ENCODE peak calls at places on chromosomes 1 and 21, in seven cellular contexts. U is T47D, A is HCT116, Q is HepG2, X is GM12878, I is H1, B is K562. L is an unnamed sample.

GRCh38 chr1:41617336-41617735 is 132.9 kb upstream of the EDN2 start:
- DNase-seq in U (no peak), A (no peak), Q (no peak), X (no peak), I (peak), B (no peak), L (no peak)

GRCh38 chr1:220878223-220879081 is 791 bp upstream of the HLX start:
- DNase-seq in U (no peak), A (no peak), Q (no peak), X (no peak), I (peak), B (no peak), L (no peak)

GRCh38 chr1:178607718-178608408 is 95.0 kb downstream of the TEX35 start:
- DNase-seq in U (no peak), A (no peak), Q (no peak), X (peak), I (no peak), B (no peak), L (no peak)

GRCh38 chr1:180927348-180927747 is 14.7 kb downstream of the KIAA1614 start:
- DNase-seq in U (no peak), A (no peak), Q (peak), X (no peak), I (no peak), B (no peak), L (no peak)

GRCh38 chr1:2415801-2416208 is 3.4 kb upstream of the PEX10 start:
- DNase-seq in U (no peak), A (no peak), Q (no peak), X (no peak), I (no peak), B (no peak), L (no peak)

GRCh38 chr1:97073936-97074335 is 352.4 kb downstream of the PTBP2 start:
- DNase-seq in U (no peak), A (no peak), Q (no peak), X (no peak), I (no peak), B (no peak), L (no peak)

GRCh38 chr1:20484526-20485462 is 1.2 kb downstream of the CAMK2N1 start:
- DNase-seq in U (peak), A (no peak), Q (no peak), X (no peak), I (peak), B (no peak), L (peak)

GRCh38 chr21:23534833-23535232 is 2072.4 kb downstream of the MRPL39 start:
- DNase-seq in U (no peak), A (no peak), Q (no peak), X (no peak), I (no peak), B (no peak), L (no peak)

GRCh38 chr21:45981154-45981606 is 390 bp upstream of the COL6A1 start:
- DNase-seq in U (peak), A (peak), Q (peak), X (no peak), I (peak), B (peak), L (peak)

DNA sequence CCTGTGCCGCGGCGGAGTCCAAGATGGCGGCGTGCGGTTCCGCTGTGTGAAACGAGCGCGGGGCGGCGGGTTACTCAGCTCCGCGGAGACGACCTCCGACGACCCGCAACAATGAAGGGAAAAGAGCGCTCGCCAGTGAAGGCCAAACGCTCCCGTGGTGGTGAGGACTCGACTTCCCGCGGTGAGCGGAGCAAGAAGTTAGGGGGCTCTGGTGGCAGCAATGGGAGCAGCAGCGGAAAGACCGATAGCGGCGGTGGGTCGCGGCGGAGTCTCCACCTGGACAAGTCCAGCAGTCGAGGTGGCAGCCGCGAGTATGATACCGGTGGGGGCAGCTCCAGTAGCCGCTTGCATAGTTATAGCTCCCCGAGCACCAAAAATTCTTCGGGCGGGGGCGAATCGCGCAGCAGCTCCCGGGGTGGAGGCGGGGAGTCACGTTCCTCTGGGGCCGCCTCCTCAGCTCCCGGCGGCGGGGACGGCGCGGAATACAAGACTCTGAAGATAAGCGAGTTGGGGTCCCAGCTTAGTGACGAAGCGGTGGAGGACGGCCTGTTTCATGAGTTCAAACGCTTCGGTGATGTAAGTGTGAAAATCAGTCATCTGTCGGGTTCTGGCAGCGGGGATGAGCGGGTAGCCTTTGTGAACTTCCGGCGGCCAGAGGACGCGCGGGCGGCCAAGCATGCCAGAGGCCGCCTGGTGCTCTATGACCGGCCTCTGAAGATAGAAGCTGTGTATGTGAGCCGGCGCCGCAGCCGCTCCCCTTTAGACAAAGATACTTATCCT is 440 bp downstream of the RBM15 start:
- DNase-seq in U (peak), A (no peak), Q (peak), X (no peak), I (peak), B (peak), L (peak)
- TF ChIP-seq JUND in U (no peak), A (no peak), Q (peak), X (no peak), I (no peak), B (no peak), L (no peak)

DNA sequence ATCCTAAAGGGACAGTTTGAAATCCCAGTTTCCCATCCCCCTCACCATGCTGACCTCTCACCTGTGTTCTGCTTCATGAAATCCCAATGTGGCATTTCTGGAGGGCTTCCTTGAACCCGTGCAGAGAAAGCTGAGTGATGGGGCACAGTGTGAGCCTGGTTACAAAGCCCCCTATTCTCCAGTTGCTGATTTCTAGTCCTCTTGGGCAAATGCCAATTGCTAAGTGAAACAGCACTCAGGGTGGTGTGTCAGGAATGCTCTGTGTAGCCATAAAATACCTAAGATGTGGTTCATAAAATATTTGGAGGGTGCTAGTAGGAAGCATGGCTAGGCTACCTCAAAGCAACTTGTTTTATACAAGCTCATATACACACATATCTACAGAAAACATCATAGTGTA is 32.0 kb downstream of the SUSD4 start:
- DNase-seq in U (no peak), A (peak), Q (no peak), X (no peak), I (no peak), B (no peak), L (no peak)
- TF ChIP-seq JUND in U (no peak), A (no peak), Q (no peak), X (no peak), I (no peak), B (no peak), L (no peak)

DNA sequence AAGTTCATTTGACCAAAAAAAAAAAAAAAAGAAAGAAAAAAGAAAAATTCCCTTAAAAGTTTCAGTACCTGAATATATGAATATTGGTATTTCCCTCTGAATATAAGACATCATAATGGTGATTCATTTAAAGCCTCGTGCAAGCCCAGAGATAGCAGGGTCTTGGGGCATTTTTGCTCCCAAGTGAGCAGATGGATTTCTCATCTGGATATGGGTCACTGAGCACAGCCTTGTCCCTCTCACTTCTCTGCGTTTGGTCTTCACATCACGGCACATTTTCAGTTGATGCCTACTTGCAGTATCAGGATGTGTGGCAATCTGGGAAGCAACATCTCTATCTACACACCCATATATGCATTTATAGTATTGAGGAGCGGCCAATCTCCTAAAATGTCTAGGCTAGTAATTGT is 12.7 kb downstream of the CD58 start:
- DNase-seq in U (no peak), A (no peak), Q (no peak), X (no peak), I (no peak), B (no peak), L (no peak)
- TF ChIP-seq JUND in U (no peak), A (no peak), Q (no peak), X (no peak), I (no peak), B (no peak), L (no peak)

GRCh38 chr1:174413632-174414031 is 34.1 kb upstream of the GPR52 start:
- DNase-seq in U (no peak), A (no peak), Q (no peak), X (no peak), I (no peak), B (no peak), L (no peak)
- TF ChIP-seq JUND in U (no peak), A (no peak), Q (no peak), X (no peak), I (no peak), B (no peak), L (no peak)

GRCh38 chr1:186155594-186155993 is 219.5 kb downstream of the TPR start:
- DNase-seq in U (no peak), A (peak), Q (peak), X (no peak), I (no peak), B (peak), L (peak)
- TF ChIP-seq JUND in U (no peak), A (no peak), Q (no peak), X (no peak), I (no peak), B (peak), L (peak)

GRCh38 chr1:9369964-9370788 is 77.5 kb downstream of the SPSB1 start:
- DNase-seq in U (no peak), A (no peak), Q (no peak), X (no peak), I (no peak), B (no peak), L (no peak)
- TF ChIP-seq JUND in U (no peak), A (no peak), Q (no peak), X (no peak), I (no peak), B (no peak), L (no peak)

DNA sequence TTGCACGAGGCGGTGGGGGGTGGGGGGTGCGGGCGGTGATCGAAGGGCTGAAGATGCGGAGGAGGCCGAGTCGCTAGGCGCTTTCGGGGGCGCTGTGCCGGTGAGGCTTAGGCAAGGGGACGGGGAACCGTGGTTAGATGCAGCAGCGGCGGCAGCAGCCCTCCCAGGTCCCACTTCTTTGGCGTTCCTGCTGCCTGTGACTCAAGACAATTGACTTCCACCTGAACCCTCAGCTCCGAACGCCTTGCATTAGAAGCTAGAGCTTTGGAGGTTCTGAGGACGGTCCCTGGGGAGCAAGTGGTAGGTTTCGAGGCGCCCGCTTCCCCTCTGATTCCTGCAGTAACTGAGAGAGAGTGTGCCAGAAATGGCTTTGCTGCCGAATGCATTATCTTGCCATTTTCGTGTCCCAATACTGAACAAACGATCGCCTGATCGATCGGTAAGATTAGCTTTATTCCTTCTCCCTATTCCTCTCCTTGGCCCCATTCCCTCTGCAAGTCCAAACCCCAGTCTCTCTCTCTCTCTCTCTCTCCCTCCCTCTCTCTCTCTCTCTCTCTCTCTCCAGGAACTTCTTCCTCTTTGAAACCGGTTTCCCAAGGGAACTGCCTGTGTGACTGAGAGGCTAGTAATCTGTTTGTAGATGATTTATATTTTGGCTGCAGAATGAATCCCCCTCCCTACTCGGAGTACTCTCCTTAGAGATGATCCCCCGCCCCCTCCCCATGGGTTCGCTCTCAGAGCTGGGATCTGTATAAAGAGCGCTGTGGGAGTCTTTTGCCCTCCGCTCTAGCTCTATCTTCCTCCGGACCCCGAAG is 736 bp upstream of the BRINP3 start:
- DNase-seq in U (no peak), A (peak), Q (no peak), X (no peak), I (peak), B (no peak), L (peak)
- TF ChIP-seq JUND in U (no peak), A (no peak), Q (no peak), X (no peak), I (peak), B (no peak), L (no peak)

DNA sequence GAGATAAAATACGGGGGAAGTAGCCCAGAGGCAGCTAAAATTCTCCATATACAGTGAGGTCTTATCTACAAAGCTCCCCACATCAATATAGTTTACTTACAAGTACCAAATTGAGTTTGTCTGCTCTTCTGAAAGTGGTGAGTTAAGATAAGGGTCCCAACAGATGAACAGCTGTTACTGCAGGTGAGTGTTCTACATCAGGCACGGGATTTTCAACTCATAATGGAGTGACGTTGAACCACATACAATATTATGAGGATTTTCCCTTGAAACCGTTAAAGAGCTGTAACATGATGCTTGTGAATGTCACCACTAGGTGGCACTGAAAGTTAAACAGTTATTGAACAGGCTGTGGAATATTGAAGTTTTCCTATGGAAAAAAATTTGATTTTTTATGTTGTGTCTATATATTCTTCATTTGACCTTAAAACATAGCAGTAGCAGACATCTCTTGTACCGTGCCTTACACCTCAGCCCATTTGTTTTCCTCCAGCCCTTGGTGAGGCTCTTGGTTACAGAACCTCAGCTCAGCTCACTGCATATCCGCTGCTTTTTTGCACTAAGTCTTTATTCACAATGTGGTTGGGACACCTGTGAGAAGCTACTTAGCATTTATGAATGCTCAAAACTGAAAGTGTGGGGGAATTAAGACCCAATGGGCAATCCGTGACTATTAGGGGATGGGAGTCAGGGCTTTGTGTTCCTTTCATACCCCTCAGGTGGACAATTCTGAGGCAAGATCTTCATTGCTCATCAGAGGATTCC is 23.2 kb downstream of the CD1D start:
- DNase-seq in U (peak), A (peak), Q (peak), X (peak), I (no peak), B (peak), L (peak)
- TF ChIP-seq JUND in U (no peak), A (no peak), Q (no peak), X (no peak), I (no peak), B (no peak), L (no peak)